ENCODE peak calls at places on chromosomes 4 and X, in four cellular contexts. G is OCI-M1, F is OCI-LY7, N is NAMALWA. K is an unnamed sample.

GRCh38 chrX:103571121-103571520 is 14.2 kb upstream of the TCEAL4 start:
- DNase-seq in G (no peak), N (no peak), F (no peak), K (no peak)

GRCh38 chrX:154401918-154402621 is 3.9 kb downstream of the RPL10 start:
- DNase-seq in G (no peak), F (peak; percentile 11), N (peak; percentile 42), K (no peak)

GRCh38 chrX:47958943-47959342 is 44.8 kb downstream of the ZNF182 start:
- DNase-seq in N (peak; percentile 21), F (peak; percentile 51), G (peak; percentile 67), K (no peak)

GRCh38 chr4:127809173-127809800 is 27.2 kb downstream of the HSPA4L start:
- DNase-seq in F (no peak), N (no peak), G (no peak), K (no peak)

GRCh38 chr4:24765331-24765990 is 29.9 kb upstream of the SOD3 start:
- DNase-seq in G (no peak), N (no peak), F (no peak), K (no peak)

GRCh38 chrX:84187501-84188319 is at the start of gene RPS6KA6:
- DNase-seq in G (no peak), F (no peak), N (peak; percentile 36), K (no peak)

GRCh38 chr4:61533140-61533539 is 333.0 kb downstream of the ADGRL3 start:
- DNase-seq in G (no peak), N (no peak), F (no peak), K (no peak)

GRCh38 chrX:16023790-16024734 is 99.3 kb upstream of the GRPR start:
- DNase-seq in N (no peak), F (no peak), G (no peak), K (no peak)

GRCh38 chrX:31423575-31424284 is 351.9 kb upstream of the FTHL17 start:
- DNase-seq in N (peak; percentile 56), F (peak; percentile 32), G (peak; percentile 40), K (no peak)

GRCh38 chr4:185217390-185217985 is 8.1 kb downstream of the SNX25 start:
- DNase-seq in G (no peak), N (no peak), F (no peak), K (no peak)

GRCh38 chr4:100984901-100985300 is 362.4 kb downstream of the PPP3CA start:
- DNase-seq in F (no peak), G (no peak), N (no peak), K (no peak)

GRCh38 chr4:137534516-137534915 is 2.2 kb upstream of the PCDH18 start:
- DNase-seq in F (no peak), G (peak; percentile 15), N (no peak), K (no peak)

GRCh38 chr4:156771171-156771837 is 200.3 kb downstream of the PDGFC start:
- DNase-seq in F (no peak), N (no peak), G (peak; percentile 14), K (no peak)

GRCh38 chr4:134202136-134202535 is 547 bp upstream of the PABPC4L start:
- DNase-seq in N (no peak), G (no peak), F (no peak), K (no peak)

GRCh38 chr4:34046580-34046979 is 2197.7 kb downstream of the ARAP2 start:
- DNase-seq in G (peak; percentile 42), F (no peak), N (no peak), K (no peak)

GRCh38 chr4:152500798-152501434 is 35.0 kb downstream of the FBXW7 start:
- DNase-seq in G (peak; percentile 95), F (peak; percentile 90), N (peak; percentile 94), K (peak; percentile 41)

GRCh38 chr4:5222047-5222446 is 170.8 kb downstream of the STK32B start:
- DNase-seq in G (no peak), F (no peak), N (no peak), K (no peak)

GRCh38 chr4:113969935-113970334 is 9.5 kb downstream of the ARSJ start:
- DNase-seq in N (no peak), F (no peak), G (no peak), K (no peak)

GRCh38 chr4:174214102-174214878 is 69.2 kb downstream of the FBXO8 start:
- DNase-seq in G (peak; percentile 34), F (no peak), N (no peak), K (no peak)

GRCh38 chrX:22171287-22172060 is 101.2 kb upstream of the CBLL2 start:
- DNase-seq in G (no peak), N (peak; percentile 1), F (no peak), K (no peak)

GRCh38 chr4:165767671-165768070 is 105.4 kb upstream of the TLL1 start:
- DNase-seq in N (no peak), F (no peak), G (no peak), K (no peak)

GRCh38 chr4:96164814-96165351 is 325.0 kb downstream of the PDHA2 start:
- DNase-seq in F (no peak), G (no peak), N (no peak), K (no peak)

GRCh38 chrX:45628041-45628440 is 427.4 kb upstream of the DIPK2B start:
- DNase-seq in N (no peak), G (no peak), F (no peak), K (no peak)

GRCh38 chr4:79657379-79657778 is 249.4 kb upstream of the GK2 start:
- DNase-seq in N (no peak), G (no peak), F (no peak), K (no peak)